ENCODE peak calls at places on chromosomes 7 and 10, in four cellular contexts. Y, Q, R and M are unnamed samples.

GRCh38 chr7:135160098-135160857 is 10.2 kb downstream of the CYREN start:
- DNase-seq in Y (no peak), R (no peak), Q (no peak), M (no peak)

GRCh38 chr10:83880252-83880791 is 259.0 kb upstream of the GHITM start:
- DNase-seq in Y (no peak), Q (no peak), R (no peak), M (no peak)

GRCh38 chr10:102227050-102227449 is 951 bp downstream of the ELOVL3 start:
- DNase-seq in Q (no peak), Y (no peak), R (peak), M (no peak)

GRCh38 chr10:121597504-121598241 is 571 bp downstream of the FGFR2 start:
- DNase-seq in Q (no peak), Y (no peak), R (no peak), M (no peak)

GRCh38 chr7:27586825-27587224 is 75.9 kb downstream of the HIBADH start:
- DNase-seq in R (no peak), Y (no peak), Q (peak), M (peak)

GRCh38 chr7:149879801-149880738 is 6.3 kb downstream of the ATP6V0E2 start:
- DNase-seq in Q (no peak), R (no peak), Y (no peak), M (no peak)

GRCh38 chr7:131431289-131431688 is 103.6 kb downstream of the MKLN1 start:
- DNase-seq in Y (peak), Q (peak), R (no peak), M (peak)

GRCh38 chr10:123149568-123150228 is 1.8 kb downstream of the HMX2 start:
- DNase-seq in Q (no peak), Y (no peak), R (no peak), M (no peak)

GRCh38 chr10:23779287-23779686 is 340.4 kb downstream of the OTUD1 start:
- DNase-seq in R (no peak), Y (no peak), Q (no peak), M (no peak)

GRCh38 chr7:114504586-114504985 is 90.0 kb downstream of the FOXP2 start:
- DNase-seq in R (no peak), Y (no peak), Q (no peak), M (no peak)

GRCh38 chr7:113013761-113014449 is 72.7 kb downstream of the GPR85 start:
- DNase-seq in Y (no peak), R (no peak), Q (no peak), M (no peak)